ENCODE peak calls at places on chromosome 2, in ten cellular contexts. One of them, this sample, is unnamed.

GRCh38 chr2:167188596-167188967 is 300.3 kb downstream of the XIRP2 start:
- DNase-seq in neural crest cell: no peak
- DNase-seq in nucleus accumbens: no peak
- DNase-seq in caudate nucleus: no peak
- DNase-seq in NCI-H1105 treated with DMSO at 0.1 percent for 48 hours: no peak
- DNase-seq in heart right ventricle: no peak
- DNase-seq in NCI-H2029: no peak
- DNase-seq in AG09319: no peak
- DNase-seq in ACHN: no peak
- DNase-seq in left ventricle myocardium inferior: no peak
- DNase-seq in this sample: no peak

GRCh38 chr2:33395660-33396249 is 80.7 kb upstream of the RASGRP3 start:
- DNase-seq in neural crest cell: peak
- DNase-seq in nucleus accumbens: no peak
- DNase-seq in caudate nucleus: no peak
- DNase-seq in NCI-H1105 treated with DMSO at 0.1 percent for 48 hours: no peak
- DNase-seq in heart right ventricle: peak
- DNase-seq in NCI-H2029: no peak
- DNase-seq in AG09319: no peak
- DNase-seq in ACHN: peak
- DNase-seq in left ventricle myocardium inferior: no peak
- DNase-seq in this sample: no peak

GRCh38 chr2:143264851-143265250 is 135.6 kb downstream of the ARHGAP15 start:
- DNase-seq in neural crest cell: no peak
- DNase-seq in nucleus accumbens: no peak
- DNase-seq in caudate nucleus: no peak
- DNase-seq in NCI-H1105 treated with DMSO at 0.1 percent for 48 hours: no peak
- DNase-seq in heart right ventricle: no peak
- DNase-seq in NCI-H2029: no peak
- DNase-seq in AG09319: peak
- DNase-seq in ACHN: no peak
- DNase-seq in left ventricle myocardium inferior: no peak
- DNase-seq in this sample: no peak

GRCh38 chr2:239660390-239661228 is 259.8 kb upstream of the HDAC4 start:
- DNase-seq in neural crest cell: no peak
- DNase-seq in nucleus accumbens: peak
- DNase-seq in caudate nucleus: no peak
- DNase-seq in NCI-H1105 treated with DMSO at 0.1 percent for 48 hours: no peak
- DNase-seq in heart right ventricle: no peak
- DNase-seq in NCI-H2029: peak
- DNase-seq in AG09319: no peak
- DNase-seq in ACHN: no peak
- DNase-seq in left ventricle myocardium inferior: no peak
- DNase-seq in this sample: peak

GRCh38 chr2:74440005-74440377 is 1.7 kb downstream of the RTKN start:
- DNase-seq in neural crest cell: peak
- DNase-seq in nucleus accumbens: peak
- DNase-seq in caudate nucleus: peak
- DNase-seq in NCI-H1105 treated with DMSO at 0.1 percent for 48 hours: no peak
- DNase-seq in heart right ventricle: peak
- DNase-seq in NCI-H2029: no peak
- DNase-seq in AG09319: no peak
- DNase-seq in ACHN: no peak
- DNase-seq in left ventricle myocardium inferior: peak
- DNase-seq in this sample: peak

GRCh38 chr2:236038096-236038495 is 130.1 kb downstream of the GBX2 start:
- DNase-seq in neural crest cell: no peak
- DNase-seq in nucleus accumbens: no peak
- DNase-seq in caudate nucleus: no peak
- DNase-seq in NCI-H1105 treated with DMSO at 0.1 percent for 48 hours: no peak
- DNase-seq in heart right ventricle: no peak
- DNase-seq in NCI-H2029: no peak
- DNase-seq in AG09319: no peak
- DNase-seq in ACHN: no peak
- DNase-seq in left ventricle myocardium inferior: no peak
- DNase-seq in this sample: no peak

GRCh38 chr2:85273732-85274731 is 53.8 kb downstream of the TGOLN2 start:
- DNase-seq in neural crest cell: no peak
- DNase-seq in nucleus accumbens: no peak
- DNase-seq in caudate nucleus: no peak
- DNase-seq in NCI-H1105 treated with DMSO at 0.1 percent for 48 hours: peak
- DNase-seq in heart right ventricle: no peak
- DNase-seq in NCI-H2029: peak
- DNase-seq in AG09319: peak
- DNase-seq in ACHN: peak
- DNase-seq in left ventricle myocardium inferior: no peak
- DNase-seq in this sample: no peak

GRCh38 chr2:85733121-85733960 is 20.4 kb upstream of the ATOH8 start:
- DNase-seq in neural crest cell: no peak
- DNase-seq in nucleus accumbens: no peak
- DNase-seq in caudate nucleus: no peak
- DNase-seq in NCI-H1105 treated with DMSO at 0.1 percent for 48 hours: no peak
- DNase-seq in heart right ventricle: no peak
- DNase-seq in NCI-H2029: no peak
- DNase-seq in AG09319: no peak
- DNase-seq in ACHN: no peak
- DNase-seq in left ventricle myocardium inferior: no peak
- DNase-seq in this sample: no peak

GRCh38 chr2:98870516-98871158 is 65.4 kb downstream of the CRACDL start:
- DNase-seq in neural crest cell: no peak
- DNase-seq in nucleus accumbens: no peak
- DNase-seq in caudate nucleus: no peak
- DNase-seq in NCI-H1105 treated with DMSO at 0.1 percent for 48 hours: peak
- DNase-seq in heart right ventricle: no peak
- DNase-seq in NCI-H2029: peak
- DNase-seq in AG09319: no peak
- DNase-seq in ACHN: no peak
- DNase-seq in left ventricle myocardium inferior: no peak
- DNase-seq in this sample: no peak

GRCh38 chr2:233443511-233444183 is 89.4 kb downstream of the DGKD start:
- DNase-seq in neural crest cell: peak
- DNase-seq in nucleus accumbens: peak
- DNase-seq in caudate nucleus: peak
- DNase-seq in NCI-H1105 treated with DMSO at 0.1 percent for 48 hours: peak
- DNase-seq in heart right ventricle: peak
- DNase-seq in NCI-H2029: peak
- DNase-seq in AG09319: peak
- DNase-seq in ACHN: peak
- DNase-seq in left ventricle myocardium inferior: peak
- DNase-seq in this sample: peak

This sample was measured in frontal cortex.